ENCODE peak calls at places on chromosomes 4 and X, in six cellular contexts. X is stimulated activated CD4-positive, alpha-beta T cell treated with anti-CD3 and anti-CD28 coated beads, TNF-alpha, amount 100 ng/mL, for 1 hour; L is NCI-H345; D is substantia nigra; B is activated naive CD4-positive, alpha-beta T cell treated with Interleukin-2 at 50 U/mL for 16 hours; Z is cardiac septum. M is an unnamed sample.

GRCh38 chr4:103011378-103012025 is 8.0 kb downstream of the SLC9B1 start:
- DNase-seq in B (no peak), Z (no peak), X (no peak), L (no peak), D (no peak), M (no peak)

GRCh38 chrX:119067023-119067739 is 5.6 kb upstream of the CT47C1 start:
- DNase-seq in Z (no peak), D (no peak), L (peak), X (no peak), B (peak), M (no peak)

GRCh38 chr4:58138786-58139185 is 1028.6 kb upstream of the IGFBP7 start:
- DNase-seq in D (no peak), Z (no peak), X (no peak), L (no peak), B (no peak), M (no peak)

GRCh38 chrX:114073926-114074325 is 510.0 kb upstream of the HTR2C start:
- DNase-seq in Z (no peak), D (no peak), L (no peak), X (no peak), B (no peak), M (no peak)

GRCh38 chr4:56995525-56995924 is 16.8 kb downstream of the POLR2B start:
- DNase-seq in D (peak), B (no peak), Z (peak), X (no peak), L (no peak), M (no peak)

GRCh38 chrX:118480172-118480571 is 15.4 kb upstream of the DOCK11 start:
- DNase-seq in Z (no peak), B (no peak), D (no peak), X (no peak), L (no peak), M (no peak)

GRCh38 chr4:121863787-121864186 is 6.5 kb downstream of the BBS7 start:
- DNase-seq in B (no peak), Z (no peak), X (no peak), L (no peak), D (no peak), M (no peak)

GRCh38 chr4:152309418-152309817 is 226.5 kb downstream of the FBXW7 start:
- DNase-seq in X (no peak), B (no peak), D (no peak), Z (no peak), L (peak), M (no peak)

GRCh38 chr4:8639021-8639420 is 46.5 kb downstream of the CPZ start:
- DNase-seq in B (no peak), Z (peak), D (no peak), X (no peak), L (no peak), M (no peak)

GRCh38 chrX:98448524-98448923 is 1564.8 kb downstream of the RPA4 start:
- DNase-seq in B (no peak), D (no peak), X (no peak), L (no peak), Z (no peak), M (no peak)

GRCh38 chr4:90951037-90951436 is 823.8 kb downstream of the CCSER1 start:
- DNase-seq in D (no peak), L (peak), B (no peak), X (no peak), Z (no peak), M (no peak)

GRCh38 chr4:36269116-36269515 is 12.3 kb upstream of the DTHD1 start:
- DNase-seq in B (peak), D (no peak), X (no peak), L (no peak), Z (no peak), M (peak)

GRCh38 chr4:74327751-74328150 is 19.5 kb downstream of the EPGN start:
- DNase-seq in L (no peak), B (no peak), D (no peak), Z (no peak), X (no peak), M (no peak)

GRCh38 chrX:9355739-9356138 is 109.1 kb upstream of the TBL1X start:
- DNase-seq in D (no peak), Z (peak), X (no peak), B (no peak), L (no peak), M (no peak)

GRCh38 chr4:188053302-188053701 is 56.1 kb downstream of the TRIML2 start:
- DNase-seq in D (no peak), Z (no peak), L (no peak), B (no peak), X (no peak), M (no peak)

GRCh38 chr4:128525939-128526630 is 238.5 kb upstream of the PGRMC2 start:
- DNase-seq in B (no peak), L (no peak), Z (no peak), D (no peak), X (no peak), M (no peak)

GRCh38 chr4:5511791-5512190 is 196.6 kb downstream of the EVC2 start:
- DNase-seq in X (no peak), D (no peak), Z (no peak), B (no peak), L (no peak), M (no peak)

GRCh38 chr4:40305329-40306193 is 29.6 kb upstream of the CHRNA9 start:
- DNase-seq in X (no peak), Z (no peak), L (no peak), D (no peak), B (peak), M (no peak)

GRCh38 chr4:38902695-38903094 is 35.1 kb downstream of the FAM114A1 start:
- DNase-seq in Z (no peak), L (peak), B (no peak), X (no peak), D (no peak), M (no peak)

GRCh38 chrX:28591542-28591941 is 4.3 kb downstream of the IL1RAPL1 start:
- DNase-seq in Z (no peak), D (no peak), X (no peak), L (no peak), B (no peak), M (no peak)

GRCh38 chr4:166153539-166153938 is 280.5 kb downstream of the TLL1 start:
- DNase-seq in L (no peak), X (no peak), B (no peak), Z (no peak), D (no peak), M (no peak)

GRCh38 chrX:46820391-46821100 is 16.3 kb upstream of the RP2 start:
- DNase-seq in X (no peak), B (no peak), L (no peak), D (no peak), Z (no peak), M (no peak)

GRCh38 chr4:137125011-137125410 is 407.3 kb downstream of the PCDH18 start:
- DNase-seq in B (no peak), D (no peak), X (no peak), Z (no peak), L (no peak), M (no peak)

GRCh38 chr4:161577604-161578301 is 586.0 kb downstream of the FSTL5 start:
- DNase-seq in X (no peak), D (no peak), B (no peak), Z (no peak), L (no peak), M (no peak)

GRCh38 chr4:140266958-140267568 is 106.4 kb upstream of the SCOC start:
- DNase-seq in X (no peak), L (no peak), Z (no peak), B (peak), D (no peak), M (no peak)

GRCh38 chr4:786074-786741 is 39.7 kb downstream of the CPLX1 start:
- DNase-seq in D (no peak), L (no peak), B (no peak), X (no peak), Z (no peak), M (no peak)

GRCh38 chr4:186765138-186765537 is 41.5 kb upstream of the FAT1 start:
- DNase-seq in L (no peak), X (no peak), Z (no peak), B (no peak), D (no peak), M (no peak)

GRCh38 chr4:25696409-25696808 is 40.8 kb downstream of the SLC34A2 start:
- DNase-seq in X (no peak), L (no peak), B (no peak), Z (no peak), D (no peak), M (no peak)

GRCh38 chrX:10576777-10577444 is 43.5 kb downstream of the MID1 start:
- DNase-seq in D (no peak), Z (no peak), B (no peak), X (no peak), L (no peak), M (no peak)

GRCh38 chrX:19672211-19672814 is 157.0 kb upstream of the MAP3K15 start:
- DNase-seq in X (no peak), D (no peak), B (no peak), L (no peak), Z (no peak), M (no peak)

GRCh38 chrX:23803931-23804381 is 21.0 kb downstream of the SAT1 start:
- DNase-seq in D (no peak), B (no peak), Z (no peak), X (no peak), L (no peak), M (no peak)

GRCh38 chr4:154741131-154741530 is 2.7 kb upstream of the LRAT start:
- DNase-seq in B (no peak), D (no peak), L (no peak), Z (no peak), X (no peak), M (no peak)

GRCh38 chr4:56370377-56370776 is 16.9 kb downstream of the AASDH start:
- DNase-seq in D (no peak), X (no peak), B (no peak), L (no peak), Z (no peak), M (no peak)

M was measured in T follicular helper cell.